ENCODE peak calls at places on chromosomes 12 and 14, in five cellular contexts. K, L, R, N and T are unnamed samples.

GRCh38 chr12:52812749-52813148 is 1.2 kb downstream of the KRT4 start:
- DNase-seq in K (no peak), L (no peak), R (no peak), N (no peak), T (no peak)

GRCh38 chr12:108856428-108857157 is 790 bp downstream of the SSH1 start:
- DNase-seq in K (peak; percentile 91), L (peak; percentile 93), R (peak; percentile 72), N (peak; percentile 83), T (no peak)

GRCh38 chr14:63857467-63858030 is 4.7 kb downstream of the SYNE2 start:
- DNase-seq in K (no peak), L (no peak), R (peak; percentile 32), N (no peak), T (no peak)

GRCh38 chr14:94522115-94522724 is 13.0 kb upstream of the SERPINA12 start:
- DNase-seq in K (no peak), L (no peak), R (no peak), N (no peak), T (no peak)

GRCh38 chr12:30154996-30155730 is 371.4 kb upstream of the TMTC1 start:
- DNase-seq in K (no peak), L (no peak), R (no peak), N (no peak), T (no peak)

GRCh38 chr14:54669759-54670630 is 103.1 kb downstream of the SAMD4A start:
- DNase-seq in K (peak; percentile 76), L (no peak), R (peak; percentile 99), N (no peak), T (peak; percentile 93)

GRCh38 chr12:68303850-68304249 is 28.3 kb downstream of the MDM1 start:
- DNase-seq in K (no peak), L (peak; percentile 30), R (no peak), N (no peak), T (no peak)

GRCh38 chr14:92450351-92451070 is 63.1 kb upstream of the RIN3 start:
- DNase-seq in K (no peak), L (no peak), R (no peak), N (no peak), T (no peak)

GRCh38 chr14:69464829-69465228 is 19.7 kb upstream of the PLEKHD1 start:
- DNase-seq in K (no peak), L (no peak), R (peak; percentile 92), N (no peak), T (peak; percentile 73)

GRCh38 chr14:50531595-50532501 is 521 bp downstream of the MAP4K5 start:
- DNase-seq in K (peak; percentile 87), L (peak; percentile 59), R (peak; percentile 34), N (peak; percentile 42), T (peak; percentile 77)

GRCh38 chr14:68628605-68629310 is 164.1 kb downstream of the ZFP36L1 start:
- DNase-seq in K (no peak), L (no peak), R (peak; percentile 38), N (no peak), T (peak; percentile 61)

GRCh38 chr12:43930032-43930431 is 94.2 kb downstream of the TMEM117 start:
- DNase-seq in K (no peak), L (no peak), R (no peak), N (no peak), T (no peak)

GRCh38 chr12:1594045-1594294 is 411 bp downstream of the FBXL14 start:
- DNase-seq in K (peak; percentile 93), L (peak; percentile 79), R (peak; percentile 62), N (peak; percentile 76), T (peak; percentile 81)

GRCh38 chr14:68172216-68172615 is 352.6 kb downstream of the RAD51B start:
- DNase-seq in K (no peak), L (no peak), R (peak; percentile 63), N (no peak), T (no peak)

GRCh38 chr14:24335461-24336146 is 733 bp upstream of the ADCY4 start:
- DNase-seq in K (no peak), L (no peak), R (no peak), N (no peak), T (no peak)

GRCh38 chr14:76918751-76919421 is 92.7 kb downstream of the LRRC74A start:
- DNase-seq in K (peak; percentile 99), L (peak; percentile 97), R (peak; percentile 96), N (peak; percentile 95), T (peak; percentile 96)

GRCh38 chr14:78633747-78634146 is 463.6 kb downstream of the NRXN3 start:
- DNase-seq in K (no peak), L (no peak), R (no peak), N (no peak), T (no peak)

GRCh38 chr14:19878029-19878642 is 3.2 kb downstream of the OR4K2 start:
- DNase-seq in K (no peak), L (no peak), R (peak; percentile 67), N (no peak), T (no peak)

GRCh38 chr12:32659908-32660440 is 19.1 kb upstream of the DNM1L start:
- DNase-seq in K (no peak), L (no peak), R (no peak), N (no peak), T (no peak)

GRCh38 chr14:92487513-92488133 is 26.0 kb upstream of the RIN3 start:
- DNase-seq in K (no peak), L (no peak), R (no peak), N (no peak), T (peak; percentile 17)

GRCh38 chr12:49502590-49502989 is 36.2 kb upstream of the KCNH3 start:
- DNase-seq in K (no peak), L (no peak), R (no peak), N (no peak), T (no peak)

GRCh38 chr12:132030367-132031038 is 80.8 kb downstream of the EP400 start:
- DNase-seq in K (no peak), L (peak; percentile 77), R (peak; percentile 84), N (peak; percentile 59), T (no peak)

GRCh38 chr14:105026033-105026785 is 5.3 kb upstream of the CDCA4 start:
- DNase-seq in K (no peak), L (no peak), R (peak; percentile 94), N (no peak), T (no peak)

GRCh38 chr12:30695327-30696102 is at the start of gene IPO8:
- DNase-seq in K (peak; percentile 97), L (peak; percentile 96), R (peak; percentile 85), N (peak; percentile 93), T (peak; percentile 79)

GRCh38 chr12:75856228-75856627 is 175.3 kb downstream of the PHLDA1 start:
- DNase-seq in K (no peak), L (no peak), R (no peak), N (no peak), T (no peak)

GRCh38 chr12:104801427-104801826 is 156.7 kb downstream of the SLC41A2 start:
- DNase-seq in K (no peak), L (no peak), R (no peak), N (no peak), T (no peak)
- TF ChIP-seq CTCF in K (no peak), L (no peak), R (no peak), N (no peak), T (no peak)

DNA sequence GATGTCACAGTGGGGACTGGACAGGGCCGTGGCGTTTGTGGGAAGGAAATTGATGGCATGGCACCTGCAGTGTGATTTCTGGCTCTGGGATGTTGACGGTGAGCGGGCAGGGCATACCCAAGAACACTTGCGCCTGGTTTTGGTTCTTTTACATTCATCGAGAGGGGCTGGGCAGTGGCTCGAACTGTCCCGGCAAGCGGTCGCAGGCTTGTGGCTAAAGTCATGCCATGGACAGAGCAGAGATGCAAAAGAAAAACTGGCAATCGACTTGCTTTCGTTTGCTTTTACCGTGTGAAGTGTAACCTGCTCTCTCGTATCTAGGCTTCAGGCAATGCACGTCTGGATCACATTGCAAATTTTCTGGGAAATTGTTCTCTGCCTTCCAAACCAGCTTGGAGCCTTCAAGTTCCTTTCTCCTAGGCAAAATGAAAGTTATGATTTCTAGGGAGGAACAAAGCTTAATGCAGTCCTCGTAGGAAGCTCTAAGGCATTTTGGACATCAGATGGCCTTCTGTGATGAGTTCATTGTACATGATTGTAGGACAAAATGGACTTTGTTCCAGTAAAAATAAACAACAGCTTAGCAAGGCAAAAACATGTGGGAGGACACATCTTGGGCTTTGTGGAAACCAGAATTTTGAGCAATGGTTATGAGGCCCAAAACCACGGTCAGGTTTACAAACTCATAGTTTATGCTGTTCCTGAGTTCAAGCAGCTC is 18.3 kb downstream of the ADGRD1 start:
- DNase-seq in K (no peak), L (no peak), R (no peak), N (no peak), T (no peak)
- H3K27ac ChIP-seq in K (no peak overlapping the region), L (peak overlapping the region; percentile 60), R (no peak overlapping the region), N (peak overlapping the region; percentile 68), T (no peak overlapping the region)

GRCh38 chr12:79685068-79685467 is 5.7 kb downstream of the PAWR start:
- DNase-seq in K (no peak), L (no peak), R (peak; percentile 95), N (no peak), T (no peak)
- H3K4me1 ChIP-seq in K (peaks cover 25% of the 10 kb centered on the region), L (no peaks in the 10 kb centered on the region), R (peaks cover 61% of the 10 kb centered on the region), N (peaks cover 18% of the 10 kb centered on the region), T (peaks cover 44% of the 10 kb centered on the region)

DNA sequence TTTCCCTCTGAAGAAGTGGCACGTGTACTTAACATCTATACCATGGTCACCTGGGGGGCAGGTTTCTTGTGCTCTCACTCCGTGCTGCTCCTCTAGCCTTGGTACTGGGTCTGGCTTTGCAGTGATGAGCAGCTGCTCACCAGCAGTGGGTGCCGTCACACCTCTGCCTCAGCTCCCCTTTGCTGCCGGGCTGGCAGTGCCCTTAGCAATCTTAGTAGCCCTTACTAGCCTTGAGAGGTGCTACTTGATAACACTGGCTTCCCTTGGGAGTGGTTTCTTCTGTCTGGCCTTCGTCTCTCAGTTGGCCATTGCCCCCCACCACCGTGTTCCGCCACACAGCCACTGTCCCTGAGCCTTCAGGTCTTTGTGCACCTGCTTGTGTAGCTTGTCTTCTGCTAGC is 22.6 kb downstream of the KLC1 start:
- DNase-seq in K (no peak), L (no peak), R (no peak), N (no peak), T (no peak)
- TF ChIP-seq CTCF in K (no peak), L (no peak), R (no peak), N (no peak), T (no peak)

GRCh38 chr12:116564080-116564479 is 4.9 kb downstream of the MAP1LC3B2 start:
- DNase-seq in K (no peak), L (no peak), R (no peak), N (no peak), T (no peak)

GRCh38 chr12:116562090-116562489 is 2.9 kb downstream of the MAP1LC3B2 start:
- DNase-seq in K (no peak), L (no peak), R (no peak), N (no peak), T (no peak)

GRCh38 chr12:116565963-116566362 is 6.8 kb downstream of the MAP1LC3B2 start:
- DNase-seq in K (no peak), L (no peak), R (no peak), N (no peak), T (no peak)

GRCh38 chr12:116561181-116561821 is 2.1 kb downstream of the MAP1LC3B2 start:
- DNase-seq in K (no peak), L (no peak), R (no peak), N (no peak), T (no peak)

DNA sequence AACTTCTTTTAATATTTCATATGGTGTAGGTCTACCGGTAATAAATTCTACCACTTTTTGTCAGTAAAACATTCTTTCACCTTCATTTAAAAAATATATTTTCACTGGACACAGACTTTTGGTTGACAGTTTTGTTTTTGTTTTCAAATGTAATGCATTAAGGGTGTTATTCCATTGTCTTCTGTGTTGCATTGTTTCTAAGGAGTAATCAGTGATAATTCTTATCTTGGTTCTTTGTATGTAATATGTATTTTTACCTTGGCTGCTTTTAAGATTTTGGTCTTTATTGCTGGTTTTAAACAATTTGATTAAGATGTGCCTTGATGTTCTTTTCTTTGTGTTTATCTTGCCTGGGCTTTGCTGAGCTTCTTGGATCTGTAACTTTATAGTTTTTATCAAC is 4.1 kb downstream of the MAP1LC3B2 start:
- DNase-seq in K (no peak), L (no peak), R (no peak), N (no peak), T (no peak)
- H3K27ac ChIP-seq in K (no peak overlapping the region), L (no peak overlapping the region), R (no peak overlapping the region), N (no peak overlapping the region), T (no peak overlapping the region)